ENCODE peak calls at places on chromosomes 13 and 19, in five cellular contexts. V, U, W, L and H are unnamed samples.

GRCh38 chr13:28494537-28494860 is 429 bp downstream of the FLT1 start:
- DNase-seq in L (no peak), V (no peak), W (no peak), U (no peak), H (no peak)

GRCh38 chr19:21197589-21198295 is 55.9 kb downstream of the ZNF431 start:
- DNase-seq in L (no peak), U (no peak), V (no peak), W (no peak), H (no peak)

GRCh38 chr19:35291259-35291658 is 702 bp upstream of the MAG start:
- DNase-seq in W (no peak), L (no peak), V (peak), U (no peak), H (no peak)

GRCh38 chr13:51832471-51833152 is 12.4 kb downstream of the TMEM272 start:
- DNase-seq in W (peak), L (peak), U (no peak), V (no peak), H (peak)

GRCh38 chr19:50975766-50976165 is 6.4 kb upstream of the KLK6 start:
- DNase-seq in L (no peak), W (no peak), V (no peak), U (peak), H (no peak)

GRCh38 chr13:43285891-43286602 is 262.7 kb downstream of the DNAJC15 start:
- DNase-seq in V (peak), W (peak), U (no peak), L (no peak), H (peak)

GRCh38 chr19:12092065-12092867 is 27.7 kb downstream of the ZNF844 start:
- DNase-seq in L (peak), W (peak), U (peak), V (no peak), H (peak)

GRCh38 chr19:50777830-50778303 is 7.6 kb downstream of the GPR32 start:
- DNase-seq in U (peak), W (no peak), V (no peak), L (peak), H (no peak)

GRCh38 chr19:5927439-5927821 is 13.4 kb downstream of the CAPS start:
- DNase-seq in L (no peak), U (no peak), W (no peak), V (no peak), H (no peak)

GRCh38 chr19:30861896-30862295 is 487.3 kb downstream of the TSHZ3 start:
- DNase-seq in L (no peak), W (no peak), U (no peak), V (no peak), H (no peak)

GRCh38 chr19:56170261-56170660 is 5.5 kb upstream of the GALP start:
- DNase-seq in L (no peak), U (no peak), W (peak), V (no peak), H (no peak)

GRCh38 chr13:77584111-77584510 is 48.6 kb downstream of the SCEL start:
- DNase-seq in U (no peak), W (peak), L (peak), V (no peak), H (no peak)

GRCh38 chr13:30829145-30829544 is 76.9 kb upstream of the MEDAG start:
- DNase-seq in L (no peak), W (no peak), V (no peak), U (no peak), H (no peak)

GRCh38 chr13:25232937-25233515 is 54.3 kb downstream of the MTMR6 start:
- DNase-seq in W (no peak), L (no peak), V (peak), U (no peak), H (no peak)

GRCh38 chr19:51457351-51458013 is 772 bp downstream of the SIGLEC8 start:
- DNase-seq in V (no peak), W (no peak), L (no peak), U (no peak), H (no peak)

GRCh38 chr13:83881917-83882625 is at the start of gene SLITRK1:
- DNase-seq in V (peak), W (peak), L (peak), U (peak), H (no peak)

GRCh38 chr19:1817553-1818179 is 5.6 kb upstream of the ATP8B3 start:
- DNase-seq in L (no peak), V (no peak), W (no peak), U (no peak), H (no peak)

GRCh38 chr13:54356209-54356608 is 1327.6 kb downstream of the OLFM4 start:
- DNase-seq in L (no peak), U (no peak), W (no peak), V (no peak), H (no peak)

GRCh38 chr13:110161112-110161897 is 145.7 kb downstream of the COL4A1 start:
- DNase-seq in W (no peak), U (no peak), L (no peak), V (no peak), H (no peak)